ENCODE peak calls at places on chromosome 12, in five cellular contexts. One of them, this sample, is unnamed.

GRCh38 chr12:44565163-44565562 is 311.0 kb downstream of the NELL2 start:
- DNase-seq in iPS DF 6.9: no peak
- DNase-seq in HepG2: no peak
- DNase-seq in PC-9: no peak
- DNase-seq in WERI-Rb-1: no peak
- DNase-seq in this sample: no peak

GRCh38 chr12:81162725-81163124 is 84.8 kb downstream of the ACSS3 start:
- DNase-seq in HepG2: no peak
- DNase-seq in WERI-Rb-1: no peak
- DNase-seq in iPS DF 6.9: no peak
- DNase-seq in PC-9: no peak
- DNase-seq in this sample: no peak

GRCh38 chr12:59929091-59929490 is 333.3 kb downstream of the SLC16A7 start:
- DNase-seq in PC-9: peak
- DNase-seq in HepG2: no peak
- DNase-seq in iPS DF 6.9: no peak
- DNase-seq in WERI-Rb-1: no peak
- DNase-seq in this sample: no peak

GRCh38 chr12:77377622-77378021 is 312.3 kb upstream of the E2F7 start:
- DNase-seq in PC-9: no peak
- DNase-seq in WERI-Rb-1: no peak
- DNase-seq in HepG2: no peak
- DNase-seq in iPS DF 6.9: no peak
- DNase-seq in this sample: no peak

GRCh38 chr12:113056631-113057488 is at the start of gene DTX1:
- DNase-seq in PC-9: no peak
- DNase-seq in iPS DF 6.9: no peak
- DNase-seq in HepG2: no peak
- DNase-seq in WERI-Rb-1: peak
- DNase-seq in this sample: peak

GRCh38 chr12:106247731-106248176 is at the start of gene CKAP4:
- DNase-seq in PC-9: peak
- DNase-seq in HepG2: peak
- DNase-seq in iPS DF 6.9: no peak
- DNase-seq in WERI-Rb-1: peak
- DNase-seq in this sample: peak

GRCh38 chr12:123107926-123108681 is 42.8 kb downstream of the PITPNM2 start:
- DNase-seq in PC-9: no peak
- DNase-seq in HepG2: no peak
- DNase-seq in WERI-Rb-1: no peak
- DNase-seq in iPS DF 6.9: no peak
- DNase-seq in this sample: no peak

GRCh38 chr12:88472248-88472647 is 108.0 kb downstream of the KITLG start:
- DNase-seq in HepG2: no peak
- DNase-seq in iPS DF 6.9: no peak
- DNase-seq in PC-9: no peak
- DNase-seq in WERI-Rb-1: no peak
- DNase-seq in this sample: no peak

GRCh38 chr12:105289114-105289904 is 41.2 kb upstream of the C12orf75 start:
- DNase-seq in iPS DF 6.9: no peak
- DNase-seq in HepG2: peak
- DNase-seq in PC-9: no peak
- DNase-seq in WERI-Rb-1: no peak
- DNase-seq in this sample: no peak

GRCh38 chr12:18171571-18171970 is 81.6 kb upstream of the RERGL start:
- DNase-seq in PC-9: no peak
- DNase-seq in HepG2: no peak
- DNase-seq in WERI-Rb-1: no peak
- DNase-seq in iPS DF 6.9: no peak
- DNase-seq in this sample: no peak

GRCh38 chr12:12442548-12443071 is 85.7 kb downstream of the BORCS5 start:
- DNase-seq in WERI-Rb-1: peak
- DNase-seq in PC-9: no peak
- DNase-seq in HepG2: no peak
- DNase-seq in iPS DF 6.9: no peak
- DNase-seq in this sample: no peak

GRCh38 chr12:4962539-4963486 is 53.1 kb downstream of the KCNA1 start:
- DNase-seq in WERI-Rb-1: peak
- DNase-seq in HepG2: no peak
- DNase-seq in iPS DF 6.9: no peak
- DNase-seq in PC-9: no peak
- DNase-seq in this sample: no peak

GRCh38 chr12:2160043-2160442 is 107.3 kb downstream of the CACNA1C start:
- DNase-seq in iPS DF 6.9: no peak
- DNase-seq in WERI-Rb-1: no peak
- DNase-seq in HepG2: no peak
- DNase-seq in PC-9: no peak
- DNase-seq in this sample: no peak

GRCh38 chr12:126430921-126431320 is 1365.7 kb downstream of the AACS start:
- DNase-seq in HepG2: no peak
- DNase-seq in iPS DF 6.9: no peak
- DNase-seq in WERI-Rb-1: no peak
- DNase-seq in PC-9: no peak
- DNase-seq in this sample: no peak

GRCh38 chr12:126436041-126436440 is 1370.8 kb downstream of the AACS start:
- DNase-seq in HepG2: no peak
- DNase-seq in iPS DF 6.9: no peak
- DNase-seq in WERI-Rb-1: no peak
- DNase-seq in PC-9: no peak
- DNase-seq in this sample: no peak

GRCh38 chr12:126428769-126429168 is 1363.5 kb downstream of the AACS start:
- DNase-seq in iPS DF 6.9: no peak
- DNase-seq in WERI-Rb-1: no peak
- DNase-seq in PC-9: no peak
- DNase-seq in HepG2: no peak
- DNase-seq in this sample: no peak

GRCh38 chr12:126434412-126434811 is 1369.2 kb downstream of the AACS start:
- DNase-seq in iPS DF 6.9: no peak
- DNase-seq in WERI-Rb-1: no peak
- DNase-seq in PC-9: no peak
- DNase-seq in HepG2: no peak
- DNase-seq in this sample: no peak

DNA sequence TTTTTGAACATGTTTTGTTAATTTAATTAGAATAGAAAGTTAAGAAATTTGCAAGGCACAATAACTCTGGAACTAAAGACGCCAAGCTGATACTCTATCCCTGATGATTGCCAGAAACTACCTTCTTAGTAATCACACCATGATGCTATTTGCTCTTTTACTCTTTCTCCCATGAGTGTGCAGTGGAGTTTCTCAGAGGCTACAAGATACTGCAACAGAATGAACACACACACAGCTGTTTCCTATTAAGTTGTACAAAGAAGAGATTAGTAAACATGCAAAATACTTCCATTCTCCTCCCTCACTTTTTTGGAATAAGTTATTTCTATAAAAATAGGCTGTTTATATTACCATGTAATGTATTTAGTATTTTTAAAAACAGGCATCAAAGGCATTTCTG is 1367.5 kb downstream of the AACS start:
- DNase-seq in PC-9: no peak
- DNase-seq in WERI-Rb-1: no peak
- DNase-seq in iPS DF 6.9: no peak
- DNase-seq in HepG2: no peak
- DNase-seq in this sample: no peak
- H3K4me3 ChIP-seq in PC-9: no peak
- H3K4me3 ChIP-seq in WERI-Rb-1: no peak
- H3K4me3 ChIP-seq in iPS DF 6.9: no peak
- H3K4me3 ChIP-seq in HepG2: no peak
- H3K4me3 ChIP-seq in this sample: no peak

DNA sequence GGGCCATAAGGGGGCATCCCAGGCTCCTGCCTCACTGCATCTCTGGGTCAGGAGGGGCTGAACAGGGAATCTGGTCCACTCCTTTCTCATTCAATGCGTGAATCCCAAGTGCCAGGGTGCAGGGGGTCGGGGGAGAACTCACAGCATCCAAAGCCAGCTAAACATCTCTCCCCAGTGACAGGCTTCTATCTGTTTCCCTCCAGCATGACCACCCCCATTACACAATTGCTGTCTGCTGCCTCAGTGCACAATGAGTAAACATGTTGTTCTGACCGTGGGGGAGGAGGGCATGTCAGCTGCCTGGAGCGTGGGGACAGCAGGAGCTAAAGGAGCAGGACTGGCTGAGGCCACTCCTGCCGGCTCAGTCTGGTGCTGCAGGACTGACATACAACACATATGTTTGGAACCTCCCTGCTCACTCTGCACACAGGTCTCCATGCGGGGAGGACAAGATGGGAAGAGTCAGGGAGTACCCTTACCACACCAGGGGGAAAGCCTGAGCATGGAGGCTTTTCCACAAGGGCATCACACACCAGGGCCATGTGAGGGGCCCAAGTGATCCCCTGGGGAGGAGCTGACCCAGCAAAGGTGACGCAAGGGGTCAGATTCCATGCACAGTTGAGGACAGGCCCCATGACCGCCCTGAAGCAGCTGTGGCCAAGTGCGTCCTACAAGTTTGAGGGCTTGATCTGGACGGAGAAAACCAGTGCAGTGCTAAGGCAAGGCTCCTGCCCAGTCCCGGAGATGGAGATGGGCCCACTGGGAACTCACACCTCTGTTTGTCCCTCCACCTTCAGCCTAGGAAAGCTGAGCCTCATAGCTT is 1.4 kb downstream of the TNS2 start:
- DNase-seq in HepG2: peak
- DNase-seq in iPS DF 6.9: no peak
- DNase-seq in WERI-Rb-1: peak
- DNase-seq in PC-9: no peak
- DNase-seq in this sample: no peak
- H3K27ac ChIP-seq in HepG2: peak
- H3K27ac ChIP-seq in iPS DF 6.9: no peak
- H3K27ac ChIP-seq in WERI-Rb-1: no peak
- H3K27ac ChIP-seq in PC-9: no peak
- H3K27ac ChIP-seq in this sample: no peak

DNA sequence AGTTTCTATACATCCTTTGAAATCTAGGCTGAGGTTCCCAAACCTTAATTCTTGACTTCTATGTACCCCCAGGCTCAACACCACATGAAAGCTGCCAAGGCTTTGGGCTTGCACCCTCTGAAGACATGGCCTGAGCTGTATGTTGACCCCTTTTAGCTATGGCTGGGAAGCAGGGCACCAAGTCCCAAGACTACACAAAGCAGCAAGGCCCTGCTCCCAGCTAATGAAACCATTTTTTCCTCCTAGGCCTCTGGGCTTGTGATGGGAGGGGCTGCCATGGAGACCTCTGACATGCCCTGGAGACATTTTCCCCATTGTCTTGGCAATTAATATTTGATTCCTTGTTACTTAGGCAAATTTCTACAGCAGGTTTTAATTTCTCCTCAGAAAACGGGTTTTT is 207.0 kb downstream of the ADAMTS20 start:
- DNase-seq in WERI-Rb-1: no peak
- DNase-seq in HepG2: no peak
- DNase-seq in PC-9: no peak
- DNase-seq in iPS DF 6.9: no peak
- DNase-seq in this sample: no peak
- H3K4me3 ChIP-seq in WERI-Rb-1: no peak
- H3K4me3 ChIP-seq in HepG2: no peak
- H3K4me3 ChIP-seq in PC-9: no peak
- H3K4me3 ChIP-seq in iPS DF 6.9: no peak
- H3K4me3 ChIP-seq in this sample: no peak

GRCh38 chr12:92136883-92137582 is 8.6 kb downstream of the BTG1 start:
- DNase-seq in PC-9: no peak
- DNase-seq in HepG2: peak
- DNase-seq in WERI-Rb-1: no peak
- DNase-seq in iPS DF 6.9: no peak
- DNase-seq in this sample: no peak
- H3K27ac ChIP-seq in PC-9: peak
- H3K27ac ChIP-seq in HepG2: peak
- H3K27ac ChIP-seq in WERI-Rb-1: no peak
- H3K27ac ChIP-seq in iPS DF 6.9: no peak
- H3K27ac ChIP-seq in this sample: peak

GRCh38 chr12:119231774-119232173 is 53.0 kb downstream of the HSPB8 start:
- DNase-seq in PC-9: no peak
- DNase-seq in HepG2: no peak
- DNase-seq in iPS DF 6.9: no peak
- DNase-seq in WERI-Rb-1: no peak
- DNase-seq in this sample: no peak
- H3K4me3 ChIP-seq in PC-9: no peak
- H3K4me3 ChIP-seq in HepG2: no peak
- H3K4me3 ChIP-seq in iPS DF 6.9: no peak
- H3K4me3 ChIP-seq in WERI-Rb-1: no peak
- H3K4me3 ChIP-seq in this sample: no peak